ENCODE peak calls at places on chromosomes 13 and 19, in seven cellular contexts. R is lower leg skin; N is esophagus muscularis mucosa; O is HL-60; Y is CD8-positive, alpha-beta T cell; E is psoas muscle; Z is heart right ventricle. D is an unnamed sample.

GRCh38 chr13:74288361-74288911 is 154.2 kb upstream of the KLF12 start:
- DNase-seq in R (no peak), N (no peak), O (no peak), Y (no peak), E (peak), Z (peak), D (no peak)

GRCh38 chr13:100300708-100301107 is 211.8 kb downstream of the PCCA start:
- DNase-seq in R (no peak), N (no peak), O (no peak), Y (no peak), E (no peak), Z (no peak), D (peak)

GRCh38 chr13:94416454-94417080 is 62.9 kb downstream of the DCT start:
- DNase-seq in R (no peak), N (no peak), O (no peak), Y (no peak), E (no peak), Z (no peak), D (peak)

GRCh38 chr13:101945435-101945834 is 456.4 kb downstream of the FGF14 start:
- DNase-seq in R (no peak), N (no peak), O (no peak), Y (no peak), E (no peak), Z (no peak), D (peak)

GRCh38 chr19:19540707-19541515 is 2.8 kb downstream of the CILP2 start:
- DNase-seq in R (no peak), N (no peak), O (no peak), Y (peak), E (no peak), Z (no peak), D (peak)

GRCh38 chr13:94312511-94313191 is 166.8 kb downstream of the DCT start:
- DNase-seq in R (no peak), N (no peak), O (no peak), Y (no peak), E (no peak), Z (no peak), D (no peak)

GRCh38 chr19:5457709-5458108 is 2.5 kb downstream of the ZNRF4 start:
- DNase-seq in R (no peak), N (no peak), O (no peak), Y (no peak), E (no peak), Z (no peak), D (no peak)

GRCh38 chr19:45474191-45474940 is 6.6 kb downstream of the FOSB start:
- DNase-seq in R (no peak), N (no peak), O (no peak), Y (no peak), E (no peak), Z (no peak), D (no peak)

GRCh38 chr19:12208221-12208620 is 45.3 kb downstream of the ZNF136 start:
- DNase-seq in R (no peak), N (no peak), O (no peak), Y (no peak), E (no peak), Z (no peak), D (no peak)

GRCh38 chr19:12200020-12200419 is 37.1 kb downstream of the ZNF136 start:
- DNase-seq in R (no peak), N (no peak), O (no peak), Y (no peak), E (no peak), Z (no peak), D (no peak)

GRCh38 chr19:12205296-12205695 is 42.4 kb downstream of the ZNF136 start:
- DNase-seq in R (no peak), N (no peak), O (no peak), Y (no peak), E (no peak), Z (no peak), D (no peak)

GRCh38 chr19:12198136-12198535 is 35.2 kb downstream of the ZNF136 start:
- DNase-seq in R (no peak), N (no peak), O (no peak), Y (no peak), E (no peak), Z (no peak), D (no peak)

GRCh38 chr19:12202250-12202649 is 39.4 kb downstream of the ZNF136 start:
- DNase-seq in R (no peak), N (no peak), O (no peak), Y (peak), E (no peak), Z (peak), D (peak)
- TF ChIP-seq CTCF in R (no peak), N (no peak), O (no peak), Y (peak), E (no peak), Z (peak), D (peak)

DNA sequence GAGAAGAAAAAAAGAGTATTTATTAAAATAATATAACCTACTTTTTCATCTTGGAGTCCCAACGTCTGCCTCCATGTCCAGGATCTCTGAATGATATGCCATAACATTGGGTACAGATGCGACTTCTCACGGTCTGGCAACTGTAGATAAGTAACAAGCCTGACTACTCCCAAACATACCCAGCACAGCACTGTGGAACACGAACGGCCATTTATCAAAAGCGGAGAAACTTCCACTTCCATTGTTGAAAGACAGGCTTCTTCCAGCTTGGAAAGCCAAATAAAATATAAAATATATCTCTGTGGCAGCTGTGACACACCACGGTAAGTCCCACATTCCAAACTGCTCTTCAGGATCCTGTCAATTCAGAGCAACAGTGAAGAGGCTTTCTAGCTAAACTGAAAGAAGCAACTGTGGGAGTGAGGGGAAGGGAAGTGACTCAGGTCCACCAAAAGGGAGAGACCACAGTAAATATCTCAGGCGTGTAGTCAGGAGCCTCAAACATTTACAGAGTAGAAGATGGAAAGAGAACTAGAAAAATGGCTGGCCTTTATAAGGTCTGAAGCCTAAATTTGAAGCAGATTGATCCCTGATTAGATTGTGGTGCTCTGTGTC is 331.7 kb downstream of the LIG4 start:
- DNase-seq in R (no peak), N (no peak), O (no peak), Y (no peak), E (no peak), Z (no peak), D (no peak)
- TF ChIP-seq CTCF in R (no peak), N (no peak), O (no peak), Y (no peak), E (no peak), Z (no peak), D (no peak)

DNA sequence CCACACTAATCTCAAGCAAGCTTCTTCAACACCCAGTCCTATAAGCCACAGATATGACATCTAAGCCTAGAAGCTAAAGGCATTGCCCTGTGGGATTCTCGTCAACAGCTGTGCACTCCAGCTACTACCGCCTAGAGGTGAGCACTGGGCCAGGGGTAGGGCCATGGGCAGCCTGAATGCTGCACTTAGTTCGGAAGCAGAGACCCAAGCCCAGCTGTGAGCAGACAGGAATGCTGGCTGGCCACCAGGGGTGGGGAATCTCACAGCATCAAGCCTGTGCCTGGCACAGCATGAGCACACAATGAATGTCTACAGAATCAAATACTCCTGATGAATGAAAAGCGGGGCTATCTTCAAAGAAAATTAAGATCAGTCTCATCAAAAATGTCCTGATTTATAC is 167.5 kb upstream of the UBL3 start:
- DNase-seq in R (no peak), N (no peak), O (no peak), Y (no peak), E (no peak), Z (no peak), D (no peak)
- TF ChIP-seq CTCF in R (no peak), N (no peak), O (no peak), Y (no peak), E (no peak), Z (no peak), D (no peak)

GRCh38 chr13:26041476-26041875 is 10.3 kb downstream of the SHISA2 start:
- DNase-seq in R (no peak), N (peak), O (no peak), Y (no peak), E (no peak), Z (no peak), D (no peak)

GRCh38 chr13:26038931-26039475 is 12.8 kb downstream of the SHISA2 start:
- DNase-seq in R (no peak), N (peak), O (no peak), Y (no peak), E (no peak), Z (no peak), D (no peak)

GRCh38 chr13:26034018-26034417 is 17.8 kb downstream of the SHISA2 start:
- DNase-seq in R (no peak), N (no peak), O (no peak), Y (no peak), E (no peak), Z (no peak), D (no peak)

GRCh38 chr13:26036383-26036782 is 15.4 kb downstream of the SHISA2 start:
- DNase-seq in R (no peak), N (no peak), O (no peak), Y (no peak), E (no peak), Z (no peak), D (no peak)

DNA sequence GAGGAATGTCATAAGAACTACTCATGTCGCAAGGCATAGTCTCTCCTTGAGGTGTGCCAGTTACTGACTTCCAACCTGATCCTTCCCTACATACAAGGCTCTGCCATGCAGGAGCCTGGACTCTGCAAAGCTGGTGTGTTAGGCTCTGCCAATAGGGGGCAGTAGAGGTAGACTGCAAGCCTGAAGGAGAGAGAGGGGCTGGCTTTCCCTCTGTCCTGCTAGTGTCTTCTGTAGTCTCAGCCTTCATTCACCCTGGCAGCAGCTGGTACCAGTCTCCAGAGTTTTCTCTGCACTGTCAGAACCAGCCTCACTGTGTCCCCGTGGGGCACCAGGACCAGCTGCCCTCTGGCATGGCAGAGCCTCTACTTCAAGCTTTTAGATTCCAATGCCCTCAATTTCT is 14.5 kb downstream of the SHISA2 start:
- DNase-seq in R (no peak), N (no peak), O (no peak), Y (no peak), E (no peak), Z (no peak), D (peak)
- TF ChIP-seq CTCF in R (no peak), N (no peak), O (no peak), Y (peak), E (peak), Z (peak), D (peak)

GRCh38 chr13:20186771-20187170 is 6.0 kb downstream of the GJB2 start:
- DNase-seq in R (no peak), N (no peak), O (no peak), Y (no peak), E (no peak), Z (no peak), D (no peak)

GRCh38 chr13:20191902-20192469 is 752 bp downstream of the GJB2 start:
- DNase-seq in R (no peak), N (peak), O (no peak), Y (no peak), E (no peak), Z (no peak), D (no peak)

GRCh38 chr13:20190481-20191310 is 2.0 kb downstream of the GJB2 start:
- DNase-seq in R (no peak), N (peak), O (no peak), Y (no peak), E (no peak), Z (no peak), D (no peak)

GRCh38 chr13:20191311-20191901 is 1.3 kb downstream of the GJB2 start:
- DNase-seq in R (no peak), N (peak), O (no peak), Y (no peak), E (peak), Z (no peak), D (no peak)

GRCh38 chr13:20188649-20189553 is 3.8 kb downstream of the GJB2 start:
- DNase-seq in R (no peak), N (no peak), O (peak), Y (no peak), E (no peak), Z (no peak), D (peak)
- TF ChIP-seq CTCF in R (no peak), N (no peak), O (peak), Y (no peak), E (no peak), Z (no peak), D (peak)

GRCh38 chr13:62626771-62627170 is 1211.1 kb upstream of the PCDH20 start:
- DNase-seq in R (no peak), N (no peak), O (no peak), Y (no peak), E (no peak), Z (no peak), D (no peak)
- TF ChIP-seq CTCF in R (no peak), N (no peak), O (peak), Y (no peak), E (no peak), Z (no peak), D (peak)

GRCh38 chr19:40192758-40193586 is 1.7 kb downstream of the MAP3K10 start:
- DNase-seq in R (no peak), N (no peak), O (no peak), Y (no peak), E (no peak), Z (no peak), D (no peak)

GRCh38 chr19:40193587-40193849 is 2.3 kb downstream of the MAP3K10 start:
- DNase-seq in R (no peak), N (no peak), O (no peak), Y (no peak), E (no peak), Z (no peak), D (no peak)

GRCh38 chr19:40190891-40191835 is at the start of gene MAP3K10:
- DNase-seq in R (peak), N (peak), O (peak), Y (peak), E (peak), Z (peak), D (peak)

GRCh38 chr19:40191836-40192646 is 815 bp downstream of the MAP3K10 start:
- DNase-seq in R (no peak), N (no peak), O (peak), Y (peak), E (peak), Z (peak), D (peak)
- TF ChIP-seq CTCF in R (no peak), N (no peak), O (no peak), Y (no peak), E (no peak), Z (no peak), D (peak)

GRCh38 chr19:56748443-56748842 is 76.9 kb upstream of the ZNF835 start:
- DNase-seq in R (no peak), N (peak), O (no peak), Y (no peak), E (no peak), Z (no peak), D (no peak)
- TF ChIP-seq CTCF in R (no peak), N (peak), O (peak), Y (no peak), E (peak), Z (peak), D (peak)

DNA sequence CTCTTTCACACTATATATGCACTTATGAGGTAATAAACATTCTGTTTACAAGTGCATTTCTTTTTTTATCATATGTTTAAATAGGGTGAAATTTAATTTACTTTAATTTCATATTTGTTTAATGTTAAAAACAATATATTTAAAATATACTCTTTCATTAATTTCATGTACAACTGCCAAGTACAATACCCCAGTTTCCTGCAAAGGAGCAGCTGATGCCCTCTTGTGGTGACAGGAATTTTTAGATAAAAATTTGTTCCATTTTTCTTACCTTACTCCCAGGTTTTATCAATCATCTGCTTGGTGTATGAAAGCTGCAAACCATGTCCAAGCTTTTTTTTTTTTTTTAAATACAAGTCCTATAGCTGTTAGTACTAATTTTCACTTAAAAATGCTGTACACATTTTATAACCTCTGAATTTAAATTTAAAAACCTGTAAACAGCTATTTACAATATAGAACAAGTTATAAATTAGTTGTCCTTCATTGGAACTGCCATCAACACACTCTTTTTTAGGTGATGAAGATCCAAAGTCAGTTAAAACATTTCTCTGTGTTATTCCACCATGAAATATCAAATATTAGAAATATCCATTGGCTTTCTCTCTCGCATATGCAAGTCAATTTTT is 4.9 kb downstream of the PCDH20 start:
- DNase-seq in R (no peak), N (no peak), O (no peak), Y (no peak), E (no peak), Z (no peak), D (no peak)
- TF ChIP-seq CTCF in R (no peak), N (peak), O (no peak), Y (no peak), E (peak), Z (peak), D (no peak)

D was measured in WERI-Rb-1.